ENCODE peak calls at places on chromosomes 3 and 15, in nine cellular contexts. P is activated T-helper 1 cell treated with Interleukin-2 at 50 U/mL for 16 hours; H is AML-193; R is left cardiac atrium; B is endothelial cell; E is NCI-H2081; N is activated naive CD8-positive, alpha-beta T cell treated with anti-CD3 and anti-CD28 coated beads for 36 hours; S is HTR-8/SVneo; X is A549. C is an unnamed sample.

GRCh38 chr3:135168822-135169221 is 373.8 kb downstream of the EPHB1 start:
- DNase-seq in P (no peak), H (no peak), R (no peak), B (no peak), E (no peak), N (no peak), S (no peak), X (no peak), C (no peak)

GRCh38 chr3:189360291-189360690 is 188.5 kb downstream of the TPRG1 start:
- DNase-seq in P (no peak), H (no peak), R (no peak), B (no peak), E (no peak), N (no peak), S (no peak), X (no peak), C (no peak)

GRCh38 chr15:99180287-99180962 is 69.0 kb downstream of the TTC23 start:
- DNase-seq in P (no peak), H (no peak), R (no peak), B (no peak), E (no peak), N (no peak), S (no peak), X (no peak), C (no peak)

GRCh38 chr15:42042602-42043400 is 22.0 kb upstream of the PLA2G4E start:
- DNase-seq in P (no peak), H (no peak), R (no peak), B (no peak), E (no peak), N (no peak), S (no peak), X (no peak), C (no peak)

GRCh38 chr3:51675201-51675611 is 4.2 kb downstream of the TEX264 start:
- DNase-seq in P (no peak), H (no peak), R (no peak), B (no peak), E (no peak), N (no peak), S (no peak), X (no peak), C (no peak)

GRCh38 chr3:193788189-193788946 is 195.4 kb downstream of the OPA1 start:
- DNase-seq in P (no peak), H (peak), R (peak), B (peak), E (peak), N (no peak), S (peak), X (peak), C (no peak)

GRCh38 chr3:197454014-197454413 is 101.8 kb downstream of the BDH1 start:
- DNase-seq in P (no peak), H (peak), R (no peak), B (no peak), E (no peak), N (no peak), S (peak), X (peak), C (no peak)

GRCh38 chr3:60932669-60933068 is 318.6 kb downstream of the FHIT start:
- DNase-seq in P (no peak), H (peak), R (no peak), B (no peak), E (no peak), N (no peak), S (no peak), X (no peak), C (no peak)

GRCh38 chr3:51773529-51773928 is 5.5 kb downstream of the IQCF6 start:
- DNase-seq in P (no peak), H (no peak), R (no peak), B (no peak), E (no peak), N (no peak), S (no peak), X (no peak), C (no peak)

C was measured in T-helper 9 cell.